ENCODE peak calls at places on chromosomes 4 and X, in five cellular contexts. T, E, W, F and O are unnamed samples. For H3K79me1, the result is how much of the 10 kb centered on the place peaks cover.

GRCh38 chrX:131792789-131793462 is 230.2 kb upstream of the STK26 start:
- DNase-seq in T (no peak), E (peak), W (no peak), F (no peak), O (peak)

GRCh38 chr4:48863728-48864127 is 32.8 kb downstream of the OCIAD1 start:
- DNase-seq in T (no peak), E (no peak), W (no peak), F (no peak), O (no peak)

GRCh38 chrX:65679071-65679540 is 11.7 kb downstream of the MSN start:
- DNase-seq in T (no peak), E (peak), W (no peak), F (no peak), O (no peak)

GRCh38 chr4:66048861-66049260 is 378.6 kb upstream of the EPHA5 start:
- DNase-seq in T (no peak), E (no peak), W (no peak), F (no peak), O (no peak)

GRCh38 chrX:133749370-133749769 is 236.0 kb downstream of the GPC3 start:
- DNase-seq in T (no peak), E (no peak), W (no peak), F (no peak), O (no peak)

GRCh38 chrX:80765226-80765625 is 44.5 kb downstream of the BRWD3 start:
- DNase-seq in T (no peak), E (peak), W (peak), F (no peak), O (peak)

GRCh38 chr4:8586246-8586645 is 6.1 kb downstream of the GPR78 start:
- DNase-seq in T (no peak), E (no peak), W (no peak), F (no peak), O (no peak)

GRCh38 chrX:101417981-101418841 is 10.2 kb downstream of the HNRNPH2 start:
- DNase-seq in T (peak), E (no peak), W (peak), F (peak), O (peak)

GRCh38 chr4:78645853-78646757 is 94.5 kb downstream of the ANXA3 start:
- DNase-seq in T (no peak), E (peak), W (peak), F (no peak), O (peak)

GRCh38 chr4:150358691-150359090 is 223.3 kb upstream of the MAB21L2 start:
- DNase-seq in T (no peak), E (no peak), W (no peak), F (no peak), O (no peak)

GRCh38 chr4:683982-684571 is 4.9 kb downstream of the SLC49A3 start:
- DNase-seq in T (peak), E (peak), W (peak), F (no peak), O (peak)

GRCh38 chrX:15594371-15594770 is 6.4 kb downstream of the ACE2 start:
- DNase-seq in T (no peak), E (no peak), W (no peak), F (no peak), O (no peak)

GRCh38 chrX:134435894-134436293 is 24.1 kb upstream of the HPRT1 start:
- DNase-seq in T (no peak), E (no peak), W (no peak), F (no peak), O (peak)

GRCh38 chr4:25667931-25668557 is 12.4 kb downstream of the SLC34A2 start:
- DNase-seq in T (peak), E (no peak), W (no peak), F (no peak), O (peak)

GRCh38 chrX:68829594-68830485 is 1.0 kb downstream of the EFNB1 start:
- DNase-seq in T (peak), E (peak), W (peak), F (no peak), O (no peak)

GRCh38 chrX:136162827-136163427 is 15.6 kb downstream of the FHL1 start:
- DNase-seq in T (peak), E (peak), W (peak), F (no peak), O (no peak)

GRCh38 chr4:127140306-127140705 is 492.5 kb upstream of the INTU start:
- DNase-seq in T (no peak), E (peak), W (peak), F (no peak), O (no peak)

GRCh38 chr4:128322311-128322710 is 34.7 kb upstream of the PGRMC2 start:
- DNase-seq in T (no peak), E (peak), W (peak), F (no peak), O (peak)

GRCh38 chr4:11790230-11790629 is 361.5 kb upstream of the HS3ST1 start:
- DNase-seq in T (no peak), E (no peak), W (no peak), F (no peak), O (no peak)

GRCh38 chr4:137310156-137310555 is 222.1 kb downstream of the PCDH18 start:
- DNase-seq in T (no peak), E (peak), W (no peak), F (no peak), O (no peak)

GRCh38 chrX:47751670-47752069 is 85.0 kb upstream of the ZNF81 start:
- DNase-seq in T (peak), E (no peak), W (no peak), F (no peak), O (no peak)

GRCh38 chr4:109803924-109804571 is 2.2 kb upstream of the CFI start:
- DNase-seq in T (peak), E (peak), W (peak), F (peak), O (no peak)

GRCh38 chr4:37970702-37971101 is 10.5 kb downstream of the PTTG2 start:
- DNase-seq in T (peak), E (peak), W (no peak), F (no peak), O (no peak)

GRCh38 chrX:150361777-150362351 is 1.3 kb upstream of the MAMLD1 start:
- DNase-seq in T (peak), E (peak), W (peak), F (no peak), O (no peak)

GRCh38 chrX:25158635-25159034 is 142.9 kb upstream of the ARX start:
- DNase-seq in T (no peak), E (no peak), W (no peak), F (no peak), O (no peak)

GRCh38 chr4:186190456-186191265 is 706 bp upstream of the CYP4V2 start:
- DNase-seq in T (peak), E (no peak), W (peak), F (no peak), O (no peak)

GRCh38 chr4:17809667-17810066 is 890 bp downstream of the DCAF16 start:
- DNase-seq in T (no peak), E (no peak), W (no peak), F (no peak), O (no peak)

GRCh38 chr4:40199179-40199670 is 2.4 kb downstream of the RHOH start:
- DNase-seq in T (no peak), E (no peak), W (no peak), F (no peak), O (no peak)

GRCh38 chr4:139651282-139652194 is 14.1 kb upstream of the MGST2 start:
- DNase-seq in T (peak), E (peak), W (peak), F (peak), O (peak)

GRCh38 chr4:127505203-127505602 is 127.6 kb upstream of the INTU start:
- DNase-seq in T (no peak), E (peak), W (peak), F (no peak), O (no peak)

GRCh38 chrX:74419861-74420193 is 1.5 kb upstream of the SLC16A2 start:
- DNase-seq in T (peak), E (no peak), W (no peak), F (peak), O (peak)

GRCh38 chr4:10105920-10106319 is 10.7 kb downstream of the WDR1 start:
- DNase-seq in T (no peak), E (no peak), W (no peak), F (no peak), O (no peak)
- H3K79me1 ChIP-seq in T (under half), E (under half), W (under half), F (under half), O (under half)

GRCh38 chr4:134024251-134024650 is 177.3 kb downstream of the PABPC4L start:
- DNase-seq in T (no peak), E (no peak), W (peak), F (no peak), O (peak)
- H2AFZ ChIP-seq in T (no peak), E (no peak), W (no peak), F (no peak), O (no peak)

GRCh38 chr4:5874811-5875465 is 17.9 kb downstream of the CRMP1 start:
- DNase-seq in T (peak), E (peak), W (no peak), F (no peak), O (peak)
- H3K79me1 ChIP-seq in T (under half), E (under half), W (under half), F (under half), O (under half)

DNA sequence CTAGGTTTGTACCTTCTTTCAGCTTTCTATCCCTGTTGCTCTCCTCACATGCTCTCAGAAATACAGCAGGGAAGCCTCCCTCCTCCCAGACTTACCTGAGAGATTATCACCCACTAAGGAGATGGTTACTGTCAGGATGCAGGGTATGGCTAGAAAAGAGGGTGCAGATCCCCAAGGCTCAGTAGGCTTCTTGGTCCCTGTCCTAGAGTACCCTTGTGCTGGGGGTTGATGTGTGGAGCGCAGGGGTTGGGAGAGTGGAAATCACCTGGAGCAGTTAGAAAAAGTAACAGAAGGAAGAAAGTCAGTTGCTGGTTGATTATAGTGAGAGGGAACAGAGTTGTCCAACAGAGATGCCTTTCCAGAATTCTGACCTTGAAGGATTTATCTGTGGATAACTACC is 80.2 kb downstream of the CNGA2 start:
- DNase-seq in T (no peak), E (no peak), W (no peak), F (no peak), O (no peak)
- H2AFZ ChIP-seq in T (no peak), E (no peak), W (no peak), F (no peak), O (no peak)

DNA sequence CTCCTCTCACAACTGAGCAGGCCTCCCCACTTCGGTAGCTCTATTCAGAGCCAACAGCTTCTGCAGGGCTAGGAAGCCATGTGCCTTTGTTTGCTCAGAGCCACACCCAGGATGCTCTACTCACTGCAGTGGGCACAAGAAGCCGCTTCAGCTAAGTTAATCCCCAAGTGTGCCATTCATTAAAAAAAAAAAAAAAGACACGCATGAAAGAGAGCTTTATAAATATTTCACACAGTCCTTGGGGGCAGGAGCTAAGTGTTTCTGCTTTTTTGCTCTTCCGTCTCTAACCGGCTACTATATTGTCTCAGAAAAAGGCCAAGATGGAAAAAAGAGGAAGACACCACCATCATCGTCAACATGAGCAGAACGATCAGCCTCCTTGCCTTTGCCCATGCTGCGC is 8.1 kb downstream of the CRMP1 start:
- DNase-seq in T (no peak), E (no peak), W (no peak), F (no peak), O (no peak)
- H3K79me1 ChIP-seq in T (under half), E (under half), W (under half), F (under half), O (under half)

DNA sequence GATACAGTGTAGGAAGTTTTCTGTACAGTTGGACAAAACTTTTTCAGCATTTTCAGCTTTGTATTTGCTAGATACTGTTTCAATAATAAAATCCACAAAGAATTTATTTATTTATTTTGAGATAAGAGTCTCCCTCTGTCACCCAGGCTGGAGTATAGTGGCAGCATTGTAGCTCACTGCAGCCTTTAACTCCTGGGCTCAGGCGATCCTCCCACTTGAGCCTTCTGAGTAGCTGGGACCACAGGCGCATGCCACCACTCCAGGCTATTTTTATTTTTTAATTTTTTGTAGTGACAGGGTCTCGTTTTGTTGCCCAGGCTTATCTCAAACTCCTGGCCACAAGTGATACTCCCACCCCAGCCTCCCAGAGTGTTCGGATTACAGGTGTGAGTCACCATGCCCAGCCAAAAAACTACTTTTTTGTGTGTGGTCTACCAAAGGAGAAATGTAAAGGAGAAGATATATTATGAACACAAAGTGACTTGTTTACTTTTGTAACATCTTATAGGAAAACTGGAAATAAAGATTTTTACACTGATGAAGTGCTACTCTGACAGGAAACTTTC is 13.0 kb upstream of the SOWAHD start:
- DNase-seq in T (no peak), E (no peak), W (no peak), F (no peak), O (no peak)
- H2AFZ ChIP-seq in T (no peak), E (no peak), W (no peak), F (no peak), O (no peak)